ENCODE peak calls at places on chromosomes 11 and 22, in four cellular contexts. U is esophagus squamous epithelium, V is A549, D is right lobe of liver. G is an unnamed sample. For H3K4me1 and H3K9me3, the result is how much of the 10 kb centered on the place peaks cover.

GRCh38 chr22:38038426-38038825 is 18.8 kb upstream of the PICK1 start:
- DNase-seq in D (no peak), V (no peak), U (no peak), G (no peak)

GRCh38 chr22:44752285-44753188 is at the start of gene ARHGAP8:
- DNase-seq in V (no peak), U (no peak), D (no peak), G (no peak)

GRCh38 chr11:6812391-6813005 is 13.0 kb upstream of the OR6A2 start:
- DNase-seq in U (no peak), V (peak), D (no peak), G (peak)

GRCh38 chr11:72758690-72759389 is 6.6 kb upstream of the ARAP1 start:
- DNase-seq in U (no peak), D (no peak), V (no peak), G (peak)

GRCh38 chr22:49295465-49295743 is 532.3 kb downstream of the BRD1 start:
- DNase-seq in D (no peak), U (no peak), V (no peak), G (no peak)

GRCh38 chr11:79439430-79439892 is 1.4 kb downstream of the TENM4 start:
- DNase-seq in V (no peak), D (no peak), U (no peak), G (peak)

GRCh38 chr22:38964989-38965388 is 7.6 kb downstream of the APOBEC3A start:
- DNase-seq in U (no peak), D (peak), V (no peak), G (no peak)

GRCh38 chr22:38202437-38203089 is 769 bp downstream of the MAFF start:
- DNase-seq in U (peak), V (peak), D (peak), G (peak)

GRCh38 chr11:76382209-76382608 is 1.1 kb downstream of the GVQW3 start:
- DNase-seq in U (no peak), V (no peak), D (no peak), G (no peak)

GRCh38 chr22:36546092-36546804 is 17.3 kb upstream of the EIF3D start:
- DNase-seq in D (peak), V (peak), U (no peak), G (peak)

GRCh38 chr11:128261011-128261421 is 326.3 kb downstream of the ETS1 start:
- DNase-seq in V (no peak), U (no peak), D (peak), G (no peak)

GRCh38 chr11:83072689-83073242 is 1.1 kb upstream of the RAB30 start:
- DNase-seq in D (no peak), V (no peak), U (no peak), G (no peak)

GRCh38 chr22:40609216-40609615 is 27.3 kb downstream of the MRTFA start:
- DNase-seq in D (no peak), V (no peak), U (no peak), G (no peak)

GRCh38 chr11:24932110-24933000 is 435.5 kb downstream of the LUZP2 start:
- DNase-seq in V (no peak), D (no peak), U (no peak), G (no peak)

GRCh38 chr11:117459121-117459978 is 131.7 kb downstream of the CEP164 start:
- DNase-seq in U (no peak), D (no peak), V (no peak), G (no peak)

GRCh38 chr11:44889266-44889665 is 61.4 kb downstream of the TP53I11 start:
- DNase-seq in U (no peak), D (no peak), V (no peak), G (no peak)

GRCh38 chr11:108797578-108798100 is 132.8 kb downstream of the DDX10 start:
- DNase-seq in V (no peak), U (no peak), D (no peak), G (no peak)

GRCh38 chr11:64834031-64834722 is 10.3 kb downstream of the CDC42BPG start:
- DNase-seq in U (no peak), V (no peak), D (no peak), G (peak)

GRCh38 chr11:102553835-102554282 is 23.3 kb upstream of the MMP7 start:
- DNase-seq in D (no peak), U (no peak), V (peak), G (no peak)

GRCh38 chr11:45457649-45458048 is 171.5 kb upstream of the SYT13 start:
- DNase-seq in D (no peak), V (no peak), U (no peak), G (no peak)

GRCh38 chr11:12834166-12834565 is 159.9 kb downstream of the TEAD1 start:
- DNase-seq in U (no peak), V (no peak), D (no peak), G (no peak)

GRCh38 chr11:120137611-120138521 is at the start of gene TRIM29:
- DNase-seq in V (no peak), U (no peak), D (no peak), G (peak)

GRCh38 chr11:129267716-129268115 is 75.6 kb upstream of the ARHGAP32 start:
- DNase-seq in D (no peak), U (no peak), V (no peak), G (no peak)

GRCh38 chr22:25540128-25540790 is 24.2 kb upstream of the GRK3 start:
- DNase-seq in D (no peak), V (no peak), U (no peak), G (no peak)

GRCh38 chr11:99069831-99070444 is 49.2 kb downstream of the CNTN5 start:
- DNase-seq in D (peak), V (no peak), U (no peak), G (peak)

GRCh38 chr11:57459112-57460016 is 964 bp upstream of the RTN4RL2 start:
- DNase-seq in V (peak), U (no peak), D (peak), G (no peak)

GRCh38 chr11:2933376-2934056 is 4.3 kb upstream of the PHLDA2 start:
- DNase-seq in U (no peak), V (peak), D (peak), G (no peak)

GRCh38 chr11:66914505-66914904 is 43.7 kb downstream of the PC start:
- DNase-seq in U (no peak), D (no peak), V (no peak), G (no peak)

GRCh38 chr11:16986434-16987204 is 27.6 kb downstream of the PLEKHA7 start:
- DNase-seq in V (no peak), U (no peak), D (peak), G (peak)

GRCh38 chr11:114762437-114762836 is 84.1 kb downstream of the NXPE2 start:
- DNase-seq in V (peak), D (peak), U (no peak), G (peak)

GRCh38 chr11:76371170-76371569 is 9.8 kb downstream of the THAP12 start:
- DNase-seq in U (no peak), D (no peak), V (peak), G (no peak)

GRCh38 chr11:2886936-2887335 is 1.4 kb upstream of the CDKN1C start:
- DNase-seq in U (no peak), D (no peak), V (no peak), G (no peak)

DNA sequence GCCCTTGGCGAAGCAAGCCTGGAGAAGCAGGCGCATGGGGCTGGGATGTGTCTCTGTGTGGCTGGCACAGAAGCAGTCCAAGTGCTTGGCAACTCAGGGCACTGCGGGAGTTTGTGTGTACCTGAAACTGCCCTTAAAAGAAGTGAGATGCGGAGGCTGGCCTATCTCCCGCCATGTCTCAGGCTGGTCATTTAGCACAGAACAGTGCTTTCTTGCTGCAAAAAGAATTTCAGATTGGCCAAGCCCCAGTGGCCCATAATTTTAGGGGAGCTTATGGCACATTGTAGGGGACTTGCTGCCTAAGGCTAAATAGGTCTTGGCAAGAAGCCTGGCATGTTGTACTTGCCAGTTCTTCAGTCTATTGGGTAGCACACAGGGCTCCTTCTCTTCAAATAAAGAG is 16.4 kb downstream of the EHF start:
- DNase-seq in V (no peak), U (no peak), D (no peak), G (peak)
- H3K4me1 ChIP-seq in V (half or more), U (under half), D (under half), G (under half)

DNA sequence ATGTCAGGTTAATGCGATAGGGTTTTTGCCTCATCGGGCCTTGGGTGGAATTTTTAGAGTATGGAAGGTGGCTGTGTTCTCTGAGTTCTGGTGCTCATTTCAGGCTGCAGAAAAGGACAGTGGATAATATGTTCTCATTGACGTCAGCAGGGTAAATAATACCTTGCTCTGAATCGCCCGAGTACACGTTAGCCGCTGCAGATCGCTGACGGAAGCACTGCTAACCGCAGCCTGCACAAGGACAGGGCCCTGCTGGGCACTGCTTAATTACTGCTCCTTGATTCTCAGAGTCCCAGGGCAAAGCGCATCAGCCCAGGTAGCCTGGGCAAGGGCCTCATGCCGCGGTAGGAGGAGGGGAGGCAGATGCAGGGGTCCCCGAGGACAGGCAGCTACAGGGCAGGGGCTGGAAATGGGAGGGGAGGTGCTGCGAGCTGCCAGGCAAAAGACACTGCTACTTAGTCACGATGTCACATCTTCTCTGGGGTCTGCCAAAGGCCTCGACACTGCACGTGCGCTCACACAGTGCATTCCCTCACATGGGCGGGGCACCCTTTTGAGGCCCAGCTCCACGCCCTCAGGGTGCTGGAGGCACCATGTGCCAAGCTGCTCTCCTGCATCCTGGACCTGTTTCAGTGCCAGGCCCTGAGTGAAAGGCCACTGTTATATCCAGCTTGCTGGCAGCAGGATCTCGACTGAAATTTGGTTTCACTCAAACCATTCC is 35.2 kb downstream of the PPP2R1B start:
- DNase-seq in U (no peak), V (peak), D (peak), G (peak)
- TF ChIP-seq POLR2A in U (no peak), V (no peak), D (peak), G (no peak)

GRCh38 chr22:18108187-18108586 is 2.4 kb upstream of the TUBA8 start:
- DNase-seq in D (no peak), U (no peak), V (no peak), G (no peak)
- H3K9me3 ChIP-seq in D (under half), U (under half), V (under half), G (under half)

DNA sequence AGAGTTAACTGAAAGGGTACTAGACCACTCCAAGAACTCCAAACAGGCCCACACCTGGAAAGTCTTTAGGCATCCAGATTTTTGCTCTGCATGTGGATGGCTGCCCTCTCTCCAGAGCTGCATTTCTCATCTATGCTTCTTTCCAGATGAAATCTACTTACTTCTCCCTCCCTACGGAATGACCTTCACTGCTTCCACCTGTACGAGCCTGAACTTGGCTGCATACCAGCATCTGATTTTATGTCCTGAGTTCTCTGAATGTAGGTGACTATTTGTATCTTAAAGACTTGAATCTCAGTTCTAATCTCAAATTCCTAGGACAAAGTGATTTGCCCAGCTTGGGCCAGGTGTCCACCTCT is 13.3 kb downstream of the CELF1 start:
- DNase-seq in U (no peak), D (no peak), V (no peak), G (no peak)
- H3K4me1 ChIP-seq in U (under half), D (under half), V (under half), G (under half)

DNA sequence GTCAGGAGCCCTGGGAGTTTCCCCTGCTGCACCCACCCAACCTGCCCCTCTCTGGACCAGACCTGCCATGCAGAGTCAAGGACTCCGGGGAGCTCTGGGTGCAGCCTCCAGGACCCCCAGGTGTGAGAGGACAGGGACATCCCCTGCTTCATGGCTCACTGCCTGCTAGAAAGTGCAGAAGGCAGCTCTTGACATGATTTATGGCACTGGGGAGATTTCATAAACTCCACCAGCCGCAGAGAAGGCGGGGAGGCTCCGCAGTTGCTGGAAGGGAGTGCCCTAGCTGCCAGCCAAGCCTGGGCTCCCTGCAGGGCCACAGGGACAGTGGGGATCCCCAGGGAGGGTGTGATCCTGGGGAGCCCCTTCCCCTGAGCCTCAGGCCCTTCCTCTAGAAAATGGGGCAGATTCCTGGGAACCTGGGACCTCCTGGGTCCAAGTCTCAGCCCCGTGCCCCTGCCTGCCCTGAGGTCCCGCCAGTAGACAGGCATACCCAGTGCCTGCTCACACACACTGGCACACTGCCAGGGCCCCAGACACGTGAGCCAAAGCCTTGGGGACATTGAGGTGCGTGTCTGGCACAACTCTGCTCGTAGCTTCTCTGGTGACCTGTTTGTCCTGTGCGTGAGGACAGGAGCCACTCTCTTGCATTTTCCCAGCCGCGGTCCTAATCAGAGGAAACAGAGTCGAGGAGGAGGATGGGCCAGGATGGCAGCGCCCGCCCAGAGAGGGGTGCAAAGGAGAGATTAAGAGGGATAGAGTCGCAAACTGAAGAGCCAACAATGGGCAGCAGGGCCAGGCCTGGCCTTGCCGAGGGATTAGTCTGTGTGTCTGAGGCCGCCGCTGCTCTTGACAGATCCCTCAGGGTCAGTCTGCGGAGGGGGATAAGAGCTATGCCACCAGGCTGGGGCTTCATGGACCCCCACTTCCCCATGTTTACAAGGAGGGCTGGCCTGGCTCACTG is 13.8 kb downstream of the CABP7 start:
- DNase-seq in D (no peak), V (no peak), U (no peak), G (peak)
- TF ChIP-seq POLR2A in D (no peak), V (no peak), U (no peak), G (no peak)

G was measured in adrenal gland.